ENCODE peak calls at places on chromosomes 12 and 14, in eight cellular contexts. One of them, this sample, is unnamed. For H3K27me3, the result is how much of the 10 kb centered on the place peaks cover.

GRCh38 chr12:58105225-58106119 is 164.1 kb downstream of the ATP23 start:
- DNase-seq in CD4-positive, alpha-beta T cell: no peak
- DNase-seq in GM23248: peak
- DNase-seq in IMR-90: peak
- DNase-seq in heart left ventricle: no peak
- DNase-seq in uterus: no peak
- DNase-seq in cardiac muscle cell: peak
- DNase-seq in brain microvascular endothelial cell: peak
- DNase-seq in this sample: no peak

GRCh38 chr12:25996677-25997076 is 38.2 kb downstream of the RASSF8 start:
- DNase-seq in GM23248: peak
- DNase-seq in IMR-90: no peak
- DNase-seq in CD4-positive, alpha-beta T cell: no peak
- DNase-seq in heart left ventricle: no peak
- DNase-seq in uterus: no peak
- DNase-seq in cardiac muscle cell: no peak
- DNase-seq in brain microvascular endothelial cell: no peak
- DNase-seq in this sample: no peak

GRCh38 chr14:104687601-104688504 is 1.6 kb upstream of the INF2 start:
- DNase-seq in brain microvascular endothelial cell: no peak
- DNase-seq in IMR-90: no peak
- DNase-seq in GM23248: peak
- DNase-seq in heart left ventricle: peak
- DNase-seq in cardiac muscle cell: peak
- DNase-seq in CD4-positive, alpha-beta T cell: no peak
- DNase-seq in uterus: peak
- DNase-seq in this sample: peak

GRCh38 chr14:32202468-32202865 is 602 bp downstream of the RNU6-8 start:
- DNase-seq in uterus: no peak
- DNase-seq in GM23248: no peak
- DNase-seq in cardiac muscle cell: no peak
- DNase-seq in IMR-90: peak
- DNase-seq in heart left ventricle: no peak
- DNase-seq in brain microvascular endothelial cell: peak
- DNase-seq in CD4-positive, alpha-beta T cell: no peak
- DNase-seq in this sample: no peak

GRCh38 chr12:106070147-106070546 is 68.6 kb downstream of the NUAK1 start:
- DNase-seq in GM23248: no peak
- DNase-seq in heart left ventricle: no peak
- DNase-seq in CD4-positive, alpha-beta T cell: no peak
- DNase-seq in cardiac muscle cell: no peak
- DNase-seq in brain microvascular endothelial cell: no peak
- DNase-seq in uterus: no peak
- DNase-seq in IMR-90: no peak
- DNase-seq in this sample: no peak

GRCh38 chr12:21852251-21852650 is 77.7 kb upstream of the KCNJ8 start:
- DNase-seq in IMR-90: peak
- DNase-seq in uterus: no peak
- DNase-seq in brain microvascular endothelial cell: peak
- DNase-seq in cardiac muscle cell: peak
- DNase-seq in GM23248: peak
- DNase-seq in CD4-positive, alpha-beta T cell: no peak
- DNase-seq in heart left ventricle: no peak
- DNase-seq in this sample: no peak

GRCh38 chr14:104306450-104307040 is 168.2 kb downstream of the KIF26A start:
- DNase-seq in heart left ventricle: peak
- DNase-seq in cardiac muscle cell: no peak
- DNase-seq in IMR-90: no peak
- DNase-seq in uterus: no peak
- DNase-seq in GM23248: no peak
- DNase-seq in CD4-positive, alpha-beta T cell: no peak
- DNase-seq in brain microvascular endothelial cell: no peak
- DNase-seq in this sample: no peak

GRCh38 chr12:6547987-6548386 is 7.9 kb downstream of the IFFO1 start:
- DNase-seq in brain microvascular endothelial cell: peak
- DNase-seq in heart left ventricle: peak
- DNase-seq in uterus: peak
- DNase-seq in IMR-90: peak
- DNase-seq in cardiac muscle cell: peak
- DNase-seq in CD4-positive, alpha-beta T cell: no peak
- DNase-seq in GM23248: peak
- DNase-seq in this sample: no peak

GRCh38 chr12:13205809-13206559 is 9.5 kb downstream of the EMP1 start:
- DNase-seq in heart left ventricle: no peak
- DNase-seq in uterus: no peak
- DNase-seq in IMR-90: peak
- DNase-seq in CD4-positive, alpha-beta T cell: no peak
- DNase-seq in cardiac muscle cell: peak
- DNase-seq in brain microvascular endothelial cell: peak
- DNase-seq in GM23248: peak
- DNase-seq in this sample: no peak

GRCh38 chr12:80892597-80893445 is 44.9 kb downstream of the LIN7A start:
- DNase-seq in CD4-positive, alpha-beta T cell: no peak
- DNase-seq in cardiac muscle cell: no peak
- DNase-seq in uterus: no peak
- DNase-seq in heart left ventricle: no peak
- DNase-seq in GM23248: peak
- DNase-seq in IMR-90: no peak
- DNase-seq in brain microvascular endothelial cell: no peak
- DNase-seq in this sample: no peak

GRCh38 chr12:124408822-124409517 is 114.1 kb downstream of the RFLNA start:
- DNase-seq in uterus: no peak
- DNase-seq in cardiac muscle cell: no peak
- DNase-seq in brain microvascular endothelial cell: no peak
- DNase-seq in heart left ventricle: no peak
- DNase-seq in GM23248: no peak
- DNase-seq in CD4-positive, alpha-beta T cell: no peak
- DNase-seq in IMR-90: no peak
- DNase-seq in this sample: no peak

GRCh38 chr12:105228494-105228893 is 7.5 kb downstream of the APPL2 start:
- DNase-seq in brain microvascular endothelial cell: peak
- DNase-seq in IMR-90: peak
- DNase-seq in CD4-positive, alpha-beta T cell: no peak
- DNase-seq in GM23248: peak
- DNase-seq in heart left ventricle: no peak
- DNase-seq in cardiac muscle cell: peak
- DNase-seq in uterus: no peak
- DNase-seq in this sample: no peak

GRCh38 chr14:75578786-75579781 is 664 bp downstream of the FLVCR2 start:
- DNase-seq in GM23248: no peak
- DNase-seq in cardiac muscle cell: no peak
- DNase-seq in CD4-positive, alpha-beta T cell: no peak
- DNase-seq in heart left ventricle: no peak
- DNase-seq in uterus: peak
- DNase-seq in IMR-90: peak
- DNase-seq in brain microvascular endothelial cell: peak
- DNase-seq in this sample: peak

GRCh38 chr14:68792830-68793733 is at the start of gene ZFP36L1:
- DNase-seq in IMR-90: peak
- DNase-seq in uterus: peak
- DNase-seq in brain microvascular endothelial cell: peak
- DNase-seq in heart left ventricle: peak
- DNase-seq in CD4-positive, alpha-beta T cell: peak
- DNase-seq in GM23248: peak
- DNase-seq in cardiac muscle cell: peak
- DNase-seq in this sample: peak

GRCh38 chr12:77979597-77980250 is 149.0 kb downstream of the NAV3 start:
- DNase-seq in brain microvascular endothelial cell: no peak
- DNase-seq in CD4-positive, alpha-beta T cell: no peak
- DNase-seq in IMR-90: peak
- DNase-seq in heart left ventricle: no peak
- DNase-seq in cardiac muscle cell: peak
- DNase-seq in uterus: no peak
- DNase-seq in GM23248: peak
- DNase-seq in this sample: no peak

GRCh38 chr14:52790756-52791203 is 627 bp downstream of the GNPNAT1 start:
- DNase-seq in heart left ventricle: no peak
- DNase-seq in GM23248: peak
- DNase-seq in brain microvascular endothelial cell: no peak
- DNase-seq in CD4-positive, alpha-beta T cell: no peak
- DNase-seq in IMR-90: no peak
- DNase-seq in uterus: no peak
- DNase-seq in cardiac muscle cell: no peak
- DNase-seq in this sample: no peak

GRCh38 chr14:99273025-99273723 is 1.2 kb upstream of the BCL11B start:
- DNase-seq in CD4-positive, alpha-beta T cell: no peak
- DNase-seq in uterus: no peak
- DNase-seq in brain microvascular endothelial cell: no peak
- DNase-seq in IMR-90: no peak
- DNase-seq in cardiac muscle cell: peak
- DNase-seq in GM23248: peak
- DNase-seq in heart left ventricle: no peak
- DNase-seq in this sample: no peak

GRCh38 chr12:991350-992278 is 591 bp downstream of the ERC1 start:
- DNase-seq in GM23248: peak
- DNase-seq in uterus: no peak
- DNase-seq in CD4-positive, alpha-beta T cell: peak
- DNase-seq in cardiac muscle cell: no peak
- DNase-seq in IMR-90: peak
- DNase-seq in brain microvascular endothelial cell: no peak
- DNase-seq in heart left ventricle: no peak
- DNase-seq in this sample: no peak

GRCh38 chr12:92297932-92298681 is 152.5 kb upstream of the BTG1 start:
- DNase-seq in heart left ventricle: no peak
- DNase-seq in GM23248: peak
- DNase-seq in brain microvascular endothelial cell: peak
- DNase-seq in CD4-positive, alpha-beta T cell: peak
- DNase-seq in IMR-90: peak
- DNase-seq in uterus: no peak
- DNase-seq in cardiac muscle cell: peak
- DNase-seq in this sample: no peak

GRCh38 chr12:53817021-53817389 is 65.2 kb upstream of the CISTR start:
- DNase-seq in uterus: no peak
- DNase-seq in IMR-90: no peak
- DNase-seq in CD4-positive, alpha-beta T cell: no peak
- DNase-seq in GM23248: no peak
- DNase-seq in heart left ventricle: no peak
- DNase-seq in brain microvascular endothelial cell: no peak
- DNase-seq in cardiac muscle cell: no peak
- DNase-seq in this sample: no peak
- H3K27me3 ChIP-seq in uterus: under half
- H3K27me3 ChIP-seq in IMR-90: under half
- H3K27me3 ChIP-seq in CD4-positive, alpha-beta T cell: half or more
- H3K27me3 ChIP-seq in GM23248: half or more
- H3K27me3 ChIP-seq in heart left ventricle: under half
- H3K27me3 ChIP-seq in brain microvascular endothelial cell: under half
- H3K27me3 ChIP-seq in cardiac muscle cell: half or more
- H3K27me3 ChIP-seq in this sample: under half

DNA sequence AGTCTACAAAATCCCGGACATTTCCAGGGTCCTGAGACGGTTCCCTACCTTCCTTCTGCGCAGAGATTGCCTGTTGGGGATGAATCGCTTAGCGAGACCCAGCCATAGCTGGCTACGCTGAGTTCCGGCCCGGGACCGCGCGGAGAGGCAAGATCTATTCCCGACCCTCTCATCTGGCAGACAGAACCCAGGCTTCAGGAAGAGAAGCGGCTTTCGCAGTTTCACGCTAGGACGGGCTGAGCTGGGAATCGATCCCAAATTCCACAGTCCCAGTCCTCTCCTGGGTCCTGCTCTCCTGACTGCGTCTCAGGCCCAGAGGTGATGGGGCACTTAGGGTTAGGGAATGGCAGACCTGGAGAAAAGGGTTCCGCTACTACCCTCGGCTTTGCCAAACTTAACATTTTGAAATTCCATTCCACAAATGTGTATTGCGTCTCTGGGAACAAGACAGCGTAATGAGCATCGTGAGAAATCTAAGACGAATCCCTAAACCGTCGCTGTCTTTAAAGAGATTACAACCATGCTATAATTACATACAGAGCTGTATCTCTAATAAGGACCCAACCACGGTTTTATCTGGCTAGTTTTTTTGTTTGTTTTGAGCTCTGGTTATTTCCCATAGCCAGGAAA is 2.8 kb downstream of the PTPN21 start:
- DNase-seq in heart left ventricle: no peak
- DNase-seq in IMR-90: peak
- DNase-seq in GM23248: peak
- DNase-seq in CD4-positive, alpha-beta T cell: no peak
- DNase-seq in uterus: peak
- DNase-seq in brain microvascular endothelial cell: no peak
- DNase-seq in cardiac muscle cell: peak
- DNase-seq in this sample: no peak
- H3K27ac ChIP-seq in heart left ventricle: peak
- H3K27ac ChIP-seq in IMR-90: peak
- H3K27ac ChIP-seq in GM23248: peak
- H3K27ac ChIP-seq in CD4-positive, alpha-beta T cell: no peak
- H3K27ac ChIP-seq in uterus: peak
- H3K27ac ChIP-seq in brain microvascular endothelial cell: peak
- H3K27ac ChIP-seq in cardiac muscle cell: no peak
- H3K27ac ChIP-seq in this sample: no peak

DNA sequence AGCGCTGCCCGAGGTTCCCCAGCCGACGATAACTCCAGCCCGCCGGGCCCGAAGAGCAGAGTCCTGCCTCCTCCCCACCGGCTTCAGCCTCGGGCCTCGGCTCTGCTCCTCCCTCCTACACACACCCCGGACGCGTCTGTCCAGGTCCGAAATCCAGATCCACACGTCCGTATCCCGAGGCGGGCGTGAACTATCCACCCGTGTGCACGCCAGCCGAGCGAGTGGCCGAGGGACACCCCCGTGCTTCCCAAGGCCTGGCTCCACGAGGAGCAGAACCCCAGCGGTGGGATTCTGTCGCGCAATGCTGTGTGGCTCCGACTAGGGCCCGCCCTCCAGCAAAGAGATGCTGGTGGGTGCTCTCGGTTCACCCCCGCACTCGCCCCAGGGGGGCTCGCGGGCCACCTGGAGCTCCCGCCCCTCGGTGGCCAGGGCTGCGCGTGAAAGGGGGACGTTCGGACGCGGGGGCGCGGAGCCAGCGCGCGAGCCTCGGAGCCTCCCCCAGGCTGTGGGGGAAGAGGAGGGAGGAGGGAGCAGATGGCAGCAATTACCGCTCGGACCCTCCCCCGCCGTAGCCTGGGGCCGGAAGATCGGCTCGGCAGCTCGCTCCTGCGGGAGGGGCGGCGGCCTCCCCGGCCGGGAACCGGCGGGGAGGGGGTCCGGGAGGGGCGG is 18.9 kb upstream of the ANKRD33 start:
- DNase-seq in cardiac muscle cell: peak
- DNase-seq in IMR-90: no peak
- DNase-seq in uterus: peak
- DNase-seq in brain microvascular endothelial cell: no peak
- DNase-seq in GM23248: peak
- DNase-seq in CD4-positive, alpha-beta T cell: no peak
- DNase-seq in heart left ventricle: peak
- DNase-seq in this sample: no peak
- H3K27me3 ChIP-seq in cardiac muscle cell: under half
- H3K27me3 ChIP-seq in IMR-90: under half
- H3K27me3 ChIP-seq in uterus: under half
- H3K27me3 ChIP-seq in brain microvascular endothelial cell: under half
- H3K27me3 ChIP-seq in GM23248: under half
- H3K27me3 ChIP-seq in CD4-positive, alpha-beta T cell: half or more
- H3K27me3 ChIP-seq in heart left ventricle: under half
- H3K27me3 ChIP-seq in this sample: under half

DNA sequence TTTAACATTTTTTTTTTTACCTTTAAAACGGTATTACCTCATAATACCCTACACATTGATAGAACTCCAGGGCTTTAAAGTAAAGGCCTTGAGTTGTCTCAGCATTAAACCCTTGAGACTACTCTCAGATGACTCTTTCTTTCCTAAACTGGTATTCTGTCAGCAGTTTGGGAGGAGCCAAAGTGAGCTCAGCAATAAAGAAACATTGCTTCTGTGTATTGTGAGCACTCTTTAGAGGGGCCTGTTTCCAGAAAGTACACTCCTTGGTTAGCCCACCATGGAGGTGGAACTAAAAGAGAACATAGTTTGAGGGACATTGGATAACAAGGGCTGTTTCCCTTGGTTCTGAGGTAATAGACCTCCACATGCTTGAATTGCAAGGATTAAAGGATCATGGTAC is 20.4 kb downstream of the MAP3K12 start:
- DNase-seq in uterus: no peak
- DNase-seq in CD4-positive, alpha-beta T cell: no peak
- DNase-seq in brain microvascular endothelial cell: no peak
- DNase-seq in heart left ventricle: no peak
- DNase-seq in IMR-90: no peak
- DNase-seq in cardiac muscle cell: no peak
- DNase-seq in GM23248: peak
- DNase-seq in this sample: no peak
- H3K27ac ChIP-seq in uterus: no peak
- H3K27ac ChIP-seq in CD4-positive, alpha-beta T cell: no peak
- H3K27ac ChIP-seq in brain microvascular endothelial cell: no peak
- H3K27ac ChIP-seq in heart left ventricle: no peak
- H3K27ac ChIP-seq in IMR-90: no peak
- H3K27ac ChIP-seq in cardiac muscle cell: peak
- H3K27ac ChIP-seq in GM23248: peak
- H3K27ac ChIP-seq in this sample: peak